ENCODE peak calls at places on chromosome 15, in four cellular contexts. One of them, this sample, is unnamed.

GRCh38 chr15:51737538-51738305 is at the start of gene LYSMD2:
- DNase-seq in DND-41: peak
- DNase-seq in hepatocyte: peak
- DNase-seq in fibroblast of the aortic adventitia: no peak
- DNase-seq in this sample: peak

GRCh38 chr15:101617390-101617965 is 34.7 kb downstream of the TM2D3 start:
- DNase-seq in hepatocyte: no peak
- DNase-seq in DND-41: no peak
- DNase-seq in fibroblast of the aortic adventitia: peak
- DNase-seq in this sample: no peak

GRCh38 chr15:48143856-48144255 is 23.1 kb downstream of the SLC24A5 start:
- DNase-seq in fibroblast of the aortic adventitia: peak
- DNase-seq in DND-41: no peak
- DNase-seq in hepatocyte: no peak
- DNase-seq in this sample: no peak

GRCh38 chr15:100433304-100433703 is 91.5 kb upstream of the ADAMTS17 start:
- DNase-seq in fibroblast of the aortic adventitia: no peak
- DNase-seq in hepatocyte: no peak
- DNase-seq in DND-41: no peak
- DNase-seq in this sample: no peak

GRCh38 chr15:48868018-48868417 is 9.9 kb upstream of the EID1 start:
- DNase-seq in DND-41: no peak
- DNase-seq in hepatocyte: no peak
- DNase-seq in fibroblast of the aortic adventitia: peak
- DNase-seq in this sample: no peak

GRCh38 chr15:72534522-72534921 is 60.4 kb downstream of the ARIH1 start:
- DNase-seq in fibroblast of the aortic adventitia: no peak
- DNase-seq in hepatocyte: no peak
- DNase-seq in DND-41: peak
- DNase-seq in this sample: no peak

GRCh38 chr15:44319385-44319784 is 30.9 kb downstream of the GOLM2 start:
- DNase-seq in fibroblast of the aortic adventitia: no peak
- DNase-seq in hepatocyte: no peak
- DNase-seq in DND-41: no peak
- DNase-seq in this sample: no peak

GRCh38 chr15:89814112-89814742 is 425 bp downstream of the ANPEP start:
- DNase-seq in DND-41: no peak
- DNase-seq in hepatocyte: no peak
- DNase-seq in fibroblast of the aortic adventitia: no peak
- DNase-seq in this sample: no peak

GRCh38 chr15:75228787-75229186 is 27.1 kb downstream of the C15orf39 start:
- DNase-seq in fibroblast of the aortic adventitia: no peak
- DNase-seq in DND-41: no peak
- DNase-seq in hepatocyte: no peak
- DNase-seq in this sample: no peak

GRCh38 chr15:53837263-53837662 is 77.8 kb upstream of the WDR72 start:
- DNase-seq in hepatocyte: peak
- DNase-seq in DND-41: peak
- DNase-seq in fibroblast of the aortic adventitia: no peak
- DNase-seq in this sample: no peak

GRCh38 chr15:37109952-37110630 is 9.7 kb upstream of the MEIS2 start:
- DNase-seq in DND-41: no peak
- DNase-seq in fibroblast of the aortic adventitia: peak
- DNase-seq in hepatocyte: no peak
- DNase-seq in this sample: no peak

GRCh38 chr15:43249699-43250203 is 17.0 kb downstream of the TGM5 start:
- DNase-seq in DND-41: no peak
- DNase-seq in hepatocyte: no peak
- DNase-seq in fibroblast of the aortic adventitia: peak
- DNase-seq in this sample: no peak

GRCh38 chr15:82231233-82231632 is 31.3 kb downstream of the EFL1 start:
- DNase-seq in hepatocyte: no peak
- DNase-seq in fibroblast of the aortic adventitia: no peak
- DNase-seq in DND-41: no peak
- DNase-seq in this sample: no peak

GRCh38 chr15:99432271-99433025 is 133.3 kb upstream of the MEF2A start:
- DNase-seq in fibroblast of the aortic adventitia: no peak
- DNase-seq in DND-41: no peak
- DNase-seq in hepatocyte: no peak
- DNase-seq in this sample: no peak

GRCh38 chr15:22956257-22956979 is 23.8 kb downstream of the CYFIP1 start:
- DNase-seq in hepatocyte: no peak
- DNase-seq in fibroblast of the aortic adventitia: peak
- DNase-seq in DND-41: no peak
- DNase-seq in this sample: peak

GRCh38 chr15:29942144-29942543 is 119.9 kb upstream of the TJP1 start:
- DNase-seq in hepatocyte: no peak
- DNase-seq in fibroblast of the aortic adventitia: peak
- DNase-seq in DND-41: no peak
- DNase-seq in this sample: no peak

GRCh38 chr15:43134157-43134637 is 811 bp downstream of the TMEM62 start:
- DNase-seq in DND-41: no peak
- DNase-seq in fibroblast of the aortic adventitia: no peak
- DNase-seq in hepatocyte: no peak
- DNase-seq in this sample: no peak

GRCh38 chr15:25545017-25545416 is 106.2 kb upstream of the UBE3A start:
- DNase-seq in fibroblast of the aortic adventitia: peak
- DNase-seq in hepatocyte: no peak
- DNase-seq in DND-41: no peak
- DNase-seq in this sample: no peak

GRCh38 chr15:71296032-71296686 is 180.9 kb downstream of the THSD4 start:
- DNase-seq in DND-41: no peak
- DNase-seq in hepatocyte: peak
- DNase-seq in fibroblast of the aortic adventitia: peak
- DNase-seq in this sample: no peak

GRCh38 chr15:63348392-63348791 is 33.3 kb downstream of the CA12 start:
- DNase-seq in fibroblast of the aortic adventitia: peak
- DNase-seq in hepatocyte: peak
- DNase-seq in DND-41: no peak
- DNase-seq in this sample: no peak

GRCh38 chr15:73268457-73268856 is 100.3 kb downstream of the HCN4 start:
- DNase-seq in hepatocyte: no peak
- DNase-seq in fibroblast of the aortic adventitia: no peak
- DNase-seq in DND-41: no peak
- DNase-seq in this sample: no peak

GRCh38 chr15:77295446-77295845 is 124.5 kb downstream of the PEAK1 start:
- DNase-seq in fibroblast of the aortic adventitia: peak
- DNase-seq in DND-41: no peak
- DNase-seq in hepatocyte: no peak
- DNase-seq in this sample: no peak

GRCh38 chr15:83655237-83655616 is 1.3 kb downstream of the ADAMTSL3 start:
- DNase-seq in fibroblast of the aortic adventitia: no peak
- DNase-seq in hepatocyte: no peak
- DNase-seq in DND-41: no peak
- DNase-seq in this sample: no peak
- H3K4me3 ChIP-seq in fibroblast of the aortic adventitia: no peak
- H3K4me3 ChIP-seq in hepatocyte: no peak
- H3K4me3 ChIP-seq in DND-41: no peak
- H3K4me3 ChIP-seq in this sample: peak

GRCh38 chr15:58523634-58524033 is 91.8 kb downstream of the LIPC start:
- DNase-seq in DND-41: no peak
- DNase-seq in hepatocyte: no peak
- DNase-seq in fibroblast of the aortic adventitia: no peak
- DNase-seq in this sample: no peak
- TF ChIP-seq CTCF in DND-41: no peak
- TF ChIP-seq CTCF in hepatocyte: no peak
- TF ChIP-seq CTCF in fibroblast of the aortic adventitia: no peak
- TF ChIP-seq CTCF in this sample: no peak

GRCh38 chr15:40161693-40162401 is 978 bp downstream of the BUB1B start:
- DNase-seq in DND-41: peak
- DNase-seq in fibroblast of the aortic adventitia: no peak
- DNase-seq in hepatocyte: no peak
- DNase-seq in this sample: no peak
- H3K4me3 ChIP-seq in DND-41: peak
- H3K4me3 ChIP-seq in fibroblast of the aortic adventitia: peak
- H3K4me3 ChIP-seq in hepatocyte: peak
- H3K4me3 ChIP-seq in this sample: no peak

DNA sequence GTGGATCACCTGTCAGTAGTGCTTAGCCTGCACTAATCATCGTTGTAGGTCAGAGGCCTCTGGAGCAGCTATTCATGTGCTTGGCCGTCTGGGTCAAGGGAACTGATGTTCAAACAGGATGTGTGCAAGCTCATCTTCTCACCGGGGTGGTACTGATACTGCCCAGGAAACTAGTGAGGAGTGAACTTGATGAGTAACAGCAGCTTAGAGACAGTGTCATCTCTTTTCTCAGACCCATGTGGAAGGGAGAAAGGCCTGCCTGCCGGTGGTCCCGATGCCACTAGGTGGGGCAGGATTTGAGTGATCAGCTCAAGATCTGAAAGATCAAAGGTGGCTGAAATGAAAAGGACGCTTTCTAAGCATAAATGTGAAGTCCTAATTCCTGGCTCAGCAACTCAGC is 67.2 kb downstream of the CEMIP start:
- DNase-seq in hepatocyte: no peak
- DNase-seq in fibroblast of the aortic adventitia: no peak
- DNase-seq in DND-41: no peak
- DNase-seq in this sample: no peak
- TF ChIP-seq CTCF in hepatocyte: no peak
- TF ChIP-seq CTCF in fibroblast of the aortic adventitia: no peak
- TF ChIP-seq CTCF in DND-41: no peak
- TF ChIP-seq CTCF in this sample: no peak

DNA sequence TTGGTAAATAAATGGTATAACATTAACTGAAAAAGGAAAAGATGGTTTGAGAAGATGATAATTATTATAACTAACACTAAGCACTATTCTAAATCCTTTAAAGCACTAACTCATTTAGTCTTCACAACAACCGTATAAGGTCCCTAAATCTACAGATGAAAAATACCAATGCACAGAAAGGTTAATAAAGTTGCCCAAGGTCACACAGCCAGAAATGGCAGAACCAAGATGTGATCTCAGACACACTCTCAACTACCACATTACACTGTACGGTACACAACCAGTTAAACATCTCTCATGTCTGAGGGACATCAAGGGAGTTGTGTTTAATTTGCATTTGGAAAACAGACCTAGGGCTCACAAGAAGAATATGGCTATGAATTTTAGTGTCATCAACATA is 23.1 kb downstream of the RAB27A start:
- DNase-seq in hepatocyte: no peak
- DNase-seq in fibroblast of the aortic adventitia: no peak
- DNase-seq in DND-41: no peak
- DNase-seq in this sample: no peak
- H3K4me3 ChIP-seq in hepatocyte: no peak
- H3K4me3 ChIP-seq in fibroblast of the aortic adventitia: no peak
- H3K4me3 ChIP-seq in DND-41: no peak
- H3K4me3 ChIP-seq in this sample: no peak

GRCh38 chr15:50150349-50150748 is 31.3 kb upstream of the ATP8B4 start:
- DNase-seq in fibroblast of the aortic adventitia: no peak
- DNase-seq in hepatocyte: no peak
- DNase-seq in DND-41: no peak
- DNase-seq in this sample: no peak

GRCh38 chr15:50149090-50149489 is 30.1 kb upstream of the ATP8B4 start:
- DNase-seq in hepatocyte: no peak
- DNase-seq in fibroblast of the aortic adventitia: no peak
- DNase-seq in DND-41: no peak
- DNase-seq in this sample: no peak

GRCh38 chr15:50146661-50147060 is 27.6 kb upstream of the ATP8B4 start:
- DNase-seq in DND-41: no peak
- DNase-seq in hepatocyte: no peak
- DNase-seq in fibroblast of the aortic adventitia: no peak
- DNase-seq in this sample: no peak

GRCh38 chr15:50150851-50151250 is 31.1 kb upstream of the SLC27A2 start:
- DNase-seq in fibroblast of the aortic adventitia: no peak
- DNase-seq in DND-41: no peak
- DNase-seq in hepatocyte: no peak
- DNase-seq in this sample: no peak

GRCh38 chr15:50148362-50148963 is 29.4 kb upstream of the ATP8B4 start:
- DNase-seq in hepatocyte: peak
- DNase-seq in DND-41: no peak
- DNase-seq in fibroblast of the aortic adventitia: peak
- DNase-seq in this sample: no peak
- TF ChIP-seq CTCF in hepatocyte: peak
- TF ChIP-seq CTCF in DND-41: no peak
- TF ChIP-seq CTCF in fibroblast of the aortic adventitia: peak
- TF ChIP-seq CTCF in this sample: no peak

DNA sequence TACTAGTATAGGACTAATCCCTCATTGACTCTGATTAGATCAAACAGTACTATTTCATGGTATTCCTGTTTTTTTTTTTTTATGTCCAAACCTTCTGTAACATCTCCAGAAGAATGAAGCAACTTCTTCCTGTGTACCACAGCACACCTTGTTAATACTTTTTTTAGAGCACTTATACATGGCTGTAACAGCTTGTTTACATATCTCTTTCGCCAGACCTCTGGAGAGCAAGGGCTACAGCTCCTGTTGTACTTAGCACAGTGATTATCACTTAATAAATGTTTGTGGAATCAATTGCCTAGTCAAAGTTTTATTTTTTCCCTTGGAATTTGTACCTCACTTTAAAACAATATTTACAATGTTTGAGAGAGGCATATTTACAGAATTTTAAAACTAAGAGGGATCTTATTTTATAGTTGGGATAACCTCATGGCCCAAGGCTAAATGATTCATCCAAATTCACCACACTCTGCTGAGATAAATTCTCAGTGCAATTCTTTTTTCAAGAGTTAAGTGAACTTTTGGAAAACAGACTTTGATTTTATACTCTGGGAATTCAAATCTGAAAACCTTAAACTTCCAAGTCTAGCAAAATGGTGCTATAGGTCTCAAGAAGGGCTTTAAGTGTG is 9.1 kb upstream of the GATM start:
- DNase-seq in fibroblast of the aortic adventitia: no peak
- DNase-seq in hepatocyte: peak
- DNase-seq in DND-41: no peak
- DNase-seq in this sample: no peak
- H3K4me3 ChIP-seq in fibroblast of the aortic adventitia: no peak
- H3K4me3 ChIP-seq in hepatocyte: no peak
- H3K4me3 ChIP-seq in DND-41: no peak
- H3K4me3 ChIP-seq in this sample: no peak

GRCh38 chr15:28191832-28192231 is 92.7 kb upstream of the OCA2 start:
- DNase-seq in hepatocyte: peak
- DNase-seq in fibroblast of the aortic adventitia: peak
- DNase-seq in DND-41: no peak
- DNase-seq in this sample: no peak
- TF ChIP-seq CTCF in hepatocyte: peak
- TF ChIP-seq CTCF in fibroblast of the aortic adventitia: peak
- TF ChIP-seq CTCF in DND-41: no peak
- TF ChIP-seq CTCF in this sample: peak

This sample was measured in coronary artery.